ENCODE peak calls at places on chromosomes 4 and X, in four cellular contexts. J is H9, P is H1, E is IMR-90. O is an unnamed sample. For H3K4me1, the result is how much of the 10 kb centered on the place peaks cover.

GRCh38 chrX:100296183-100296753 is 113.8 kb downstream of the PCDH19 start:
- DNase-seq in E (no peak), J (peak), P (peak), O (peak)

GRCh38 chr4:83342476-83342875 is 7.8 kb upstream of the HPSE start:
- DNase-seq in E (no peak), J (no peak), P (no peak), O (no peak)

GRCh38 chrX:155065035-155065734 is 5.8 kb downstream of the CMC4 start:
- DNase-seq in J (no peak), E (peak), P (no peak), O (no peak)

GRCh38 chrX:33171071-33171470 is 40.3 kb downstream of the DMD start:
- DNase-seq in E (no peak), P (no peak), J (no peak), O (no peak)

GRCh38 chrX:153669174-153669890 is 4.3 kb downstream of the PNCK start:
- DNase-seq in J (peak), P (peak), E (no peak), O (peak)

GRCh38 chrX:111041018-111041462 is 55.0 kb upstream of the PAK3 start:
- DNase-seq in E (peak), P (no peak), J (no peak), O (no peak)

GRCh38 chr4:22434895-22435294 is 81.0 kb downstream of the ADGRA3 start:
- DNase-seq in E (peak), J (peak), P (no peak), O (peak)

GRCh38 chrX:10833299-10834169 is 213.1 kb upstream of the MID1 start:
- DNase-seq in E (no peak), J (peak), P (peak), O (peak)

GRCh38 chrX:15915959-15916703 is 61.5 kb upstream of the AP1S2 start:
- DNase-seq in P (no peak), E (peak), J (no peak), O (peak)

GRCh38 chrX:45850197-45850774 is 649.6 kb upstream of the DIPK2B start:
- DNase-seq in J (peak), E (no peak), P (no peak), O (peak)

GRCh38 chrX:16061296-16061695 is 62.1 kb upstream of the GRPR start:
- DNase-seq in P (no peak), J (no peak), E (no peak), O (no peak)

GRCh38 chr4:98374643-98375042 is 113.5 kb downstream of the RAP1GDS1 start:
- DNase-seq in J (no peak), P (no peak), E (peak), O (no peak)

GRCh38 chrX:16222123-16222522 is 54.8 kb downstream of the MAGEB17 start:
- DNase-seq in P (no peak), E (peak), J (no peak), O (no peak)

DNA sequence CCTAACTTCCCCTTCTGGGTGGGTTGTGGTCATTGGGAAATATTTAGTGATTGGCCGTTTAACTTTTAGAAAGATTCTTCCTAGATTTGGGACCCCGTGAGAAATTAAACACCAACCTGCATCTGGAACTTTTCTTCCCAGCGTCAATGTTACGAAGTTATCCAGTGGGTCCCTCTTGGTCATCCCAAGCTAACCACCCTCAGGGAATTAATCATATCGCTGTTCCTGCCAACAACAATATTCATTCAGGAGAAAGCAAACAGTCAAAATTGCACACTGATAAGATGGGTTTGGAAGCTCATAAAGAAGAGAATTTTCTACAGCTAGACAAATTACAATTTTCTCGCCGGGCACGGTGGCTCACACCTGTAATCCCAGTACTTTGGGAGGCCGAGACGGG is 121.2 kb upstream of the STX18 start:
- DNase-seq in P (no peak), J (no peak), E (peak), O (no peak)
- H3K4me1 ChIP-seq in P (under half), J (under half), E (under half), O (under half)

GRCh38 chr4:126752702-126753101 is 880.1 kb upstream of the INTU start:
- DNase-seq in E (no peak), P (no peak), J (no peak), O (no peak)
- H4K5ac ChIP-seq in E (no peak), P (no peak), J (no peak), O (no peak)

GRCh38 chr4:155405059-155405458 is 28.3 kb upstream of the MAP9 start:
- DNase-seq in J (no peak), P (no peak), E (peak), O (no peak)
- H3K4me2 ChIP-seq in J (no peak), P (no peak), E (no peak), O (no peak)

DNA sequence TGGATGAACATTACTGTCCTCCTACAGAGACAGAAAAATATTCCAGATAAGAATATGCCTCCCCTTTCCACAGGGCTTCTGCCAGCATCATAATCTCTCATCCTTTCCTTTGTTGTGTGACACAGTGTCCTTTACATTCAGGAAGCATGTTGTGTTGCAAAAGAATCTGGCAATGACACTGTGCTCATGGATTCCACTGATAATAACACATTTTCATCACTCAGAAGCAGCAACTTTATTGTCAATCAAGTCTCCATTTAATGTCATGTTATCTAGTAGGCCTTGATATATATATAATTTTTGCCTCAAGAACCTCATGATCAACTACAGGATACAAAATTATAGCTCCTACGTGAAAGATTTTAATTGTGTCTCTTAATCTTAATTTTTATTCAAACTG is 833.9 kb downstream of the FSTL5 start:
- DNase-seq in E (no peak), J (no peak), P (no peak), O (no peak)
- H3K4me1 ChIP-seq in E (under half), J (under half), P (under half), O (under half)